ENCODE peak calls at places on chromosome 21, in six cellular contexts. Y is WERI-Rb-1, K is fibroblast of pulmonary artery, N is epithelial cell of esophagus, H is endodermal cell, L is tibial artery. O is an unnamed sample.

GRCh38 chr21:16536661-16537359 is 807.0 kb downstream of the USP25 start:
- DNase-seq in H (no peak), N (peak; percentile 44), Y (no peak), L (no peak), K (peak; percentile 68), O (no peak)

GRCh38 chr21:16468191-16468590 is 738.4 kb downstream of the USP25 start:
- DNase-seq in N (no peak), Y (no peak), K (no peak), H (no peak), L (no peak), O (no peak)

GRCh38 chr21:44079846-44080245 is 27.4 kb upstream of the PWP2 start:
- DNase-seq in H (no peak), Y (no peak), N (no peak), L (no peak), K (no peak), O (no peak)

GRCh38 chr21:24395320-24395933 is 1211.9 kb downstream of the MRPL39 start:
- DNase-seq in K (no peak), H (no peak), L (no peak), N (no peak), Y (no peak), O (no peak)

GRCh38 chr21:28828981-28829380 is 163.7 kb downstream of the LTN1 start:
- DNase-seq in L (no peak), K (no peak), Y (no peak), H (no peak), N (peak; percentile 58), O (no peak)

GRCh38 chr21:29271927-29272333 is 26.8 kb upstream of the BACH1 start:
- DNase-seq in K (no peak), N (no peak), H (no peak), L (no peak), Y (no peak), O (no peak)

GRCh38 chr21:46483300-46484295 is 24.9 kb downstream of the DIP2A start:
- DNase-seq in N (no peak), K (no peak), H (no peak), L (no peak), Y (no peak), O (no peak)

GRCh38 chr21:22728091-22728490 is 1729.9 kb downstream of the NCAM2 start:
- DNase-seq in H (no peak), K (no peak), Y (no peak), N (no peak), L (no peak), O (no peak)

GRCh38 chr21:43995521-43996105 is 16.5 kb upstream of the TRAPPC10 start:
- DNase-seq in H (no peak), N (no peak), Y (no peak), L (no peak), K (no peak), O (no peak)

GRCh38 chr21:34992180-34992579 is 56.9 kb downstream of the RUNX1 start:
- DNase-seq in Y (no peak), H (no peak), K (no peak), N (no peak), L (no peak), O (no peak)

GRCh38 chr21:29181799-29182470 is 51.5 kb downstream of the MAP3K7CL start:
- DNase-seq in Y (no peak), L (no peak), N (peak; percentile 84), H (no peak), K (peak; percentile 93), O (no peak)

DNA sequence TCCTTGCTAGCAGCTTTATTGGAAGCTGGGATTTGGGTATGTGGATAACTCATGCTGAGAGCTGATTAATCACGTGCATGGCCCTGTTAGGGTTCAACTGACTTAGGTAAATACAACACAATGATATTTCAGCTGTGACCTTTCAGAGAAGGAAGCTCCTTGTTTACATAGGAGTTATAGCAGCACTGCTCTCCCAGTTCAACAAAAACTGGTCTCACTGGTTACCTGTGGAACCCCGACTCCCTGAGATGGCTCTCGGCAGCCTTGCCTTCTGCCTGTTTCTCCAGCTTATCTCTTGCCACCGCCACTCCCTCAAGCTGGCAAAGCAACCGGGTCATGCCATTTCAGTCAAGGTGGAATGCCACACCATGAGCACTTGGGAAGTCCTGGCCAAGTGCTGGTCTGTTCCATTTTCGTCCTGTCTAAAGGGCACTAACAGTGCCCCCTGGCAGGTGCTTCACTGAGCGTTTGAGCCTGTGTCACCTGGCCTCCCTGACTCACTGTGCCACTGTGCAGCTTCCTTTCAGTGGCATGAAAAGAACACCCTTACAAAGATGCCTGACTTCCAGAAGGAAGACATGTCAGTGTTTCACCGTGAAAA is 31.6 kb downstream of the DOP1B start:
- DNase-seq in K (no peak), H (no peak), L (no peak), N (peak; percentile 68), Y (no peak), O (no peak)
- TF ChIP-seq CTCF in K (no peak), H (no peak), L (no peak), N (no peak), Y (peak; percentile 36), O (no peak)

DNA sequence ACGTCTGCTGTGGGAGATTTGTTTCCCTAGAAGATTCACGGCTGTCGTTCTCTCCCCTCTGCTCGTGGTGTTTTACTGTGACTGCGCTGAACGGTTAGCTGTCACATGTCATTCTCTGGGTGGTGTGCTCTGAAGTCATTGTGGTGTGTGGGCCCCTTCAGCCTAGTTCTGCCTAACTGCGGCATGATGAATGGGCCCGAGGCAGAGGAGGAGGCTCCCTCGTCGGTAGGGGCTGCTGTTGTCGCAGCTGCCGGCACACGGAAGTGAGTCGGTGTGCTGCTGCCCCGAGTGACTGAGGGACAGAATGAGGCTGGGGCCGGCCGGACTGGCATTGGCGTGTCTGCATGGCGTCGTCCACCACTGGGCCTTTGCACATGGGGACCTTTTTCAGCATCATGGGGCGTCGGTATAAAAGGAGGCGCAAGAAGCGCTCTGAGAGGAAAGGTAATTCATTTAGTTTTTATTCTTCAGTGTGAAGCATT is 77.9 kb downstream of the ADARB1 start:
- DNase-seq in Y (peak; percentile 11), L (no peak), K (no peak), H (peak; percentile 84), N (no peak), O (peak; percentile 63)
- TF ChIP-seq CTCF in Y (no peak), L (peak; percentile 31), K (peak; percentile 17), H (peak; percentile 70), N (peak; percentile 20), O (no peak)

GRCh38 chr21:31991356-31992331 is 118.8 kb downstream of the HUNK start:
- DNase-seq in Y (peak; percentile 72), H (peak; percentile 85), L (no peak), N (no peak), K (no peak), O (no peak)
- TF ChIP-seq CTCF in Y (peak; percentile 76), H (peak; percentile 77), L (no peak), N (no peak), K (no peak), O (no peak)

GRCh38 chr21:41667136-41667535 is 99.7 kb downstream of the RIPK4 start:
- DNase-seq in K (no peak), L (no peak), Y (no peak), N (no peak), H (no peak), O (no peak)
- TF ChIP-seq CTCF in K (no peak), L (no peak), Y (no peak), N (no peak), H (no peak), O (no peak)

DNA sequence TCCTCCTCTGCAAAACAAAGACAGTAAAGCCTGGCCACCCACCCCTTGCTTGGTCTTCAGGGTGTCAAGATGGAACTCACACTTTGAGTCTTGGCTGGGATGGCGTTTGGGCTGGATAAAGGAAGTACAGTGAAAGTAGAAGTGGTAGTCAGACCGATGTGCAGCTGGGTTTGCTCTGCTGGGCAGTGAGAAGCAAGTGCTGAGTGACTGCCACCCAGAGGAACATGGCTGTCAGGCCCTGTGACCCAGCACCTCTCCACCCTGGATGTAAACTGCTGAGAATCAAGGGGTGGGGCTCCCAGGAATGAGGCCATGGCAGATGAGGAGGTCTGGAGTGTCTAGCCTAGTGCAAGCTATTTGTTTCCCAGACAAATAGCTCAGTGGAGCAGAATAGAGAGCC is 51.2 kb downstream of the POFUT2 start:
- DNase-seq in K (no peak), L (no peak), H (no peak), N (no peak), Y (peak; percentile 82), O (no peak)
- TF ChIP-seq CTCF in K (no peak), L (no peak), H (peak; percentile 46), N (peak; percentile 7), Y (peak; percentile 89), O (no peak)

GRCh38 chr21:33855190-33855589 is 60.4 kb downstream of the ATP5PO start:
- DNase-seq in N (no peak), H (peak; percentile 78), Y (no peak), L (no peak), K (no peak), O (no peak)
- TF ChIP-seq CTCF in N (no peak), H (peak; percentile 67), Y (peak; percentile 36), L (no peak), K (peak; percentile 18), O (no peak)

GRCh38 chr21:37060296-37060695 is 12.6 kb downstream of the PIGP start:
- DNase-seq in H (peak; percentile 84), K (peak; percentile 93), L (peak; percentile 48), Y (peak; percentile 62), N (peak; percentile 93), O (peak; percentile 67)
- TF ChIP-seq CTCF in H (no peak), K (peak; percentile 23), L (no peak), Y (peak; percentile 11), N (peak; percentile 39), O (no peak)

GRCh38 chr21:26095131-26095530 is 75.4 kb downstream of the APP start:
- DNase-seq in N (peak; percentile 48), Y (no peak), H (no peak), K (no peak), L (no peak), O (no peak)

GRCh38 chr21:26098758-26099157 is 71.8 kb downstream of the APP start:
- DNase-seq in H (no peak), Y (no peak), N (peak; percentile 92), K (no peak), L (no peak), O (no peak)

GRCh38 chr21:26096494-26096893 is 74.1 kb downstream of the APP start:
- DNase-seq in K (no peak), Y (no peak), L (no peak), N (no peak), H (no peak), O (no peak)

GRCh38 chr21:26097475-26097874 is 73.1 kb downstream of the APP start:
- DNase-seq in Y (peak; percentile 81), H (no peak), N (no peak), L (no peak), K (no peak), O (no peak)

DNA sequence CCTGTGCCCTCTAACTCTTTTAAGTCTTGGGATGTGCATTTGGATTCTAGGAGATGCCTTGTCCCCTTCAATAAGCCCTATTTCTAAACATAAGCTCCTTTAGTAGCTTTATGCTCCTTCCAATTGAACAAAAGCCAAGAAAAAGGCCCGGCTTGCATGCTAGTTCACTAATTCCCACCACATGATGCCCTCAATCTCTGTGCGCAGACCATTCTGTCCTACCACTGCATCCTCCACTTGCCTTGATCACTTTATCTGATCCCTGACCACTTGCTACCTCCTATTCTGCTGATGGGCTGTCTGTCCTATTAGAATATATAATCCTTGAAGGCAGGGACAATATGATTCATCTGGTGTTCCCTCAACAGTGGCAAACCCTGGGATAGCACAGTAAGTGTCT is 73.6 kb downstream of the APP start:
- DNase-seq in N (no peak), H (no peak), K (no peak), L (no peak), Y (peak; percentile 93), O (no peak)
- TF ChIP-seq CTCF in N (no peak), H (no peak), K (no peak), L (no peak), Y (no peak), O (no peak)

DNA sequence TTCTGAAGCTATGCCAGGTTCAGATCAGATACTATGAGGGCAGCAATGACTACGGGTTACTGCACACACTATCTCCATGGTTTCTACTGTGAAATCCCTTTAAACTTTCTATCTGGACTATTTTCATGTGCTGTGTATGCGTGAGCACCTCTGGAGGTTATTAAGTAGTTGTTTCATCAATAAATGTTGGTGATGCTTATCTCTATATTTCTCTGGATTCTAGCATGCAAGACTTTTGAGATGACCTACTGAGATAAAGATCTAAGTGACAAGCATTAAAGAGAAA is 194.0 kb downstream of the NRIP1 start:
- DNase-seq in N (no peak), L (no peak), Y (no peak), H (no peak), K (no peak), O (no peak)
- TF ChIP-seq CTCF in N (no peak), L (no peak), Y (no peak), H (no peak), K (no peak), O (no peak)

O was measured in glutamatergic neuron.